ENCODE peak calls at places on chromosomes 16 and 17, in four cellular contexts. F is effector CD4-positive, alpha-beta T cell; W is activated T-cell treated with anti-CD3 and anti-CD28 coated beads, Interleukin-2, amount 50 U/mL, for 72 hours; I is activated CD4-positive, alpha-beta T cell treated with anti-CD3 and anti-CD28 coated beads, Interleukin-2, amount 50 U/mL, for 4 hours. Z is an unnamed sample.

GRCh38 chr16:68231384-68232136 is 4.4 kb downstream of the ESRP2 start:
- DNase-seq in I (no peak), W (no peak), F (no peak), Z (no peak)

GRCh38 chr16:87850009-87851006 is 19.0 kb downstream of the SLC7A5 start:
- DNase-seq in F (peak), W (peak), I (peak), Z (peak)

GRCh38 chr16:66223176-66223780 is 143.2 kb upstream of the CDH5 start:
- DNase-seq in W (no peak), F (no peak), I (no peak), Z (no peak)

GRCh38 chr17:15265131-15265530 is at the start of gene PMP22:
- DNase-seq in W (no peak), I (no peak), F (no peak), Z (no peak)

GRCh38 chr16:89155851-89156739 is 15.5 kb upstream of the CDH15 start:
- DNase-seq in F (no peak), W (no peak), I (no peak), Z (no peak)

GRCh38 chr17:77753246-77753645 is 205.3 kb upstream of the TNRC6C start:
- DNase-seq in I (no peak), W (no peak), F (no peak), Z (no peak)

GRCh38 chr17:16272111-16272510 is 55.1 kb downstream of the PIGL start:
- DNase-seq in I (no peak), F (no peak), W (no peak), Z (no peak)

GRCh38 chr17:81244358-81245023 is 5.4 kb downstream of the NDUFAF8 start:
- DNase-seq in F (no peak), W (no peak), I (no peak), Z (no peak)

GRCh38 chr17:28174352-28175046 is 132.0 kb downstream of the NLK start:
- DNase-seq in F (no peak), I (peak), W (peak), Z (no peak)

GRCh38 chr16:17347624-17348023 is 123.1 kb downstream of the XYLT1 start:
- DNase-seq in I (no peak), W (no peak), F (no peak), Z (no peak)

GRCh38 chr17:44988256-44988942 is 20.3 kb upstream of the C1QL1 start:
- DNase-seq in F (no peak), I (no peak), W (no peak), Z (no peak)

GRCh38 chr17:73088561-73088960 is 3.9 kb downstream of the SLC39A11 start:
- DNase-seq in W (no peak), F (no peak), I (no peak), Z (no peak)

GRCh38 chr16:67943256-67943618 is 683 bp downstream of the LCAT start:
- DNase-seq in W (no peak), I (no peak), F (no peak), Z (no peak)

GRCh38 chr16:65125871-65126270 is 4.0 kb upstream of the CDH11 start:
- DNase-seq in I (no peak), W (no peak), F (no peak), Z (no peak)

GRCh38 chr16:27735031-27735430 is 185.1 kb downstream of the KATNIP start:
- DNase-seq in I (no peak), W (no peak), F (no peak), Z (no peak)

GRCh38 chr17:39676198-39676819 is 8.1 kb downstream of the PNMT start:
- DNase-seq in W (peak), F (no peak), I (no peak), Z (no peak)

GRCh38 chr16:58647107-58647506 is 17.5 kb upstream of the CNOT1 start:
- DNase-seq in W (no peak), I (no peak), F (no peak), Z (no peak)

GRCh38 chr17:21357281-21357680 is 18.9 kb upstream of the KCNJ12 start:
- DNase-seq in I (no peak), F (no peak), W (no peak), Z (no peak)

GRCh38 chr16:53991181-53992056 is 287.5 kb downstream of the FTO start:
- DNase-seq in W (no peak), I (no peak), F (no peak), Z (no peak)

GRCh38 chr16:11877374-11877773 is 26.0 kb upstream of the RSL1D1 start:
- DNase-seq in F (no peak), I (no peak), W (no peak), Z (no peak)

GRCh38 chr16:85425061-85425662 is 188.0 kb upstream of the GSE1 start:
- DNase-seq in I (no peak), W (no peak), F (no peak), Z (no peak)

GRCh38 chr16:57039148-57039812 is 49.9 kb downstream of the NLRC5 start:
- DNase-seq in F (no peak), I (no peak), W (peak), Z (peak)

GRCh38 chr16:84925092-84925772 is 86.1 kb downstream of the ZDHHC7 start:
- DNase-seq in I (peak), W (peak), F (peak), Z (peak)

GRCh38 chr17:48615212-48615962 is at the start of gene HOXB8:
- DNase-seq in F (no peak), I (no peak), W (no peak), Z (no peak)

GRCh38 chr16:67144943-67145342 is 5.9 kb downstream of the B3GNT9 start:
- DNase-seq in F (no peak), I (no peak), W (no peak), Z (no peak)

GRCh38 chr17:79919164-79919585 is 79.9 kb upstream of the CBX4 start:
- DNase-seq in F (no peak), W (no peak), I (no peak), Z (no peak)

GRCh38 chr17:29573871-29574731 is 5.6 kb downstream of the TP53I13 start:
- DNase-seq in I (no peak), F (no peak), W (no peak), Z (no peak)

GRCh38 chr17:19672009-19672837 is 23.7 kb downstream of the ALDH3A2 start:
- DNase-seq in W (no peak), I (no peak), F (no peak), Z (no peak)

GRCh38 chr16:19783363-19783762 is 65.3 kb downstream of the IQCK start:
- DNase-seq in I (no peak), W (no peak), F (no peak), Z (no peak)

GRCh38 chr17:59620518-59621259 is 994 bp downstream of the CLTC start:
- DNase-seq in I (peak), F (peak), W (peak), Z (peak)

GRCh38 chr17:45227631-45228120 is 6.0 kb downstream of the FMNL1 start:
- DNase-seq in W (peak), F (no peak), I (no peak), Z (no peak)

GRCh38 chr16:30541502-30542329 is 7.1 kb upstream of the ZNF747 start:
- DNase-seq in W (no peak), F (no peak), I (no peak), Z (no peak)